ENCODE peak calls at places on chromosomes 2 and 18, in four cellular contexts. One of them, this sample, is unnamed.

GRCh38 chr2:27049422-27050280 is 1.8 kb upstream of the AGBL5 start:
- DNase-seq in GM12878: no peak
- DNase-seq in HepG2: no peak
- DNase-seq in K562: no peak
- DNase-seq in this sample: no peak

GRCh38 chr2:102236132-102236531 is 49.3 kb downstream of the IL1RL2 start:
- DNase-seq in GM12878: no peak
- DNase-seq in K562: no peak
- DNase-seq in HepG2: no peak
- DNase-seq in this sample: no peak

GRCh38 chr2:161085041-161085598 is 75.1 kb upstream of the TANK start:
- DNase-seq in K562: peak
- DNase-seq in GM12878: no peak
- DNase-seq in HepG2: no peak
- DNase-seq in this sample: no peak

GRCh38 chr2:97657986-97658690 is 5.7 kb downstream of the ACTR1B start:
- DNase-seq in K562: no peak
- DNase-seq in GM12878: no peak
- DNase-seq in HepG2: no peak
- DNase-seq in this sample: no peak

GRCh38 chr2:147468349-147468748 is 376.5 kb upstream of the ACVR2A start:
- DNase-seq in K562: no peak
- DNase-seq in HepG2: no peak
- DNase-seq in GM12878: no peak
- DNase-seq in this sample: no peak

GRCh38 chr2:15777795-15778371 is 162.5 kb upstream of the MYCN start:
- DNase-seq in GM12878: no peak
- DNase-seq in K562: no peak
- DNase-seq in HepG2: no peak
- DNase-seq in this sample: no peak

GRCh38 chr2:141782574-141782973 is 348.2 kb downstream of the LRP1B start:
- DNase-seq in GM12878: no peak
- DNase-seq in K562: no peak
- DNase-seq in HepG2: no peak
- DNase-seq in this sample: no peak

GRCh38 chr2:14137643-14138042 is 494.9 kb upstream of the LRATD1 start:
- DNase-seq in K562: no peak
- DNase-seq in GM12878: no peak
- DNase-seq in HepG2: no peak
- DNase-seq in this sample: peak

GRCh38 chr2:157055660-157056199 is 201.8 kb upstream of the GALNT5 start:
- DNase-seq in HepG2: peak
- DNase-seq in K562: peak
- DNase-seq in GM12878: no peak
- DNase-seq in this sample: no peak

GRCh38 chr2:172919732-172920131 is 155.9 kb upstream of the MAP3K20 start:
- DNase-seq in K562: no peak
- DNase-seq in GM12878: no peak
- DNase-seq in HepG2: no peak
- DNase-seq in this sample: no peak

GRCh38 chr2:234705108-234705507 is 208.2 kb upstream of the ARL4C start:
- DNase-seq in GM12878: no peak
- DNase-seq in HepG2: no peak
- DNase-seq in K562: no peak
- DNase-seq in this sample: no peak

DNA sequence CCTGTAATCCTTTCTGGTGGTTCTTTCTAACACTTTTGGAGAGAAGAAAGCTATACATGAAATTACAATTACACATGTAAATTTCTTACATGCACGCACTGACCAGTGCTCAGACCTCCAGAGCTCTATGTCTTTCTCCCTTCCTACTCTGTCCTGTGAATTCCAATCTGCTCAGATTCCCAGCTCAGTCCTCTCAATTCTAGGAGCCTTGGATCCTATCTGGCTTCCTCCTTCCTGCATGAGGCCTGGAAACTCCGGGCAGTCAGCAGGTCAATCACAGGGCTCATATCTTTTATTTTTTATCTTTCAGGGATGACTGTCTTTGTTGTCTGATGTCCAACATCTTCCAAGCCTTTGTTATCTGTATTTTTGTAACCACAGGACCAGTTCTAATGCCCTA is 56.0 kb downstream of the NEURL3 start:
- DNase-seq in K562: no peak
- DNase-seq in GM12878: no peak
- DNase-seq in HepG2: no peak
- DNase-seq in this sample: no peak
- TF ChIP-seq ATF2 in K562: no peak
- TF ChIP-seq ATF2 in GM12878: no peak
- TF ChIP-seq ATF2 in HepG2: no peak
- TF ChIP-seq ATF2 in this sample: no peak

DNA sequence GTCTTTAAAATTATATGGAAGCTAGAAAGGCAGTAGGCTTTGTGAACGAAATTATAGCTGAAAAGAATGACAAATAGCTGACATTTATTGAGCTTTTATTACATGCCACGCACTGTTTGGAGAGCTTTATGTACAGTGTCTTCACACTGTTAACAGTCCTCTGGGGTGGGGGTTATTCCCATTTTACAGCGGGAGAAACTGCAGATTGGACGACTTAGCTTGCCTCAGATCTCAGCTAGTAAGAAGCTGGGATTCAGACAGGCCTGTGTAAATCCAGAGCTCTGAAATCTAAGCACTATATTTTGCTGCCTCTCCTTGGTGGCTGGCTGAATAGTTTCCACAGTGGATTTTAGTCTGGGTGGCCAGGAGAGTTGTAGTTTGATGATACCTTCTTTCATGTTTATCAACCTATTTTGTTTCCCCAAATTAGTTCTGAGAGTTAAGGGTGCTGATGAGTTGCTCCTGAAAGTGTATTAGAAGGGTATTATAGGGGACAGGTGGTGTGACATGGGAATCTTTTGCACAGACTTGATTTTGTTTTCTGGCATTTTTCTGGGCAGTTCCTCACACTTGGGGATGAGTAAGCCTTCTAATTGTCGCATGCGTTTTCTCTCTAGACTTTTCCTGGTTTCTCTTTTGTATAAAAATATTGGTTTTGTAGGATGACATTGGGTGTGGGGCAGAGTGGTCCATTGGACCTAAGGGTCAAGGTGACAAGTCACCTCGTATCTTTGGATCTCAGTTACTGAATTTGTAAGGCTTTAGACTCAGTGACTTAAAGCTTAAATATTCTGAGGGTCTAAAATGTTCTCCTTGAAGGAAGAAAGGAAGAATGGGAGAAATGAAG is 1.5 kb downstream of the ACSL3 start:
- DNase-seq in K562: peak
- DNase-seq in HepG2: no peak
- DNase-seq in GM12878: no peak
- DNase-seq in this sample: no peak
- TF ChIP-seq ATF2 in K562: no peak
- TF ChIP-seq ATF2 in HepG2: no peak
- TF ChIP-seq ATF2 in GM12878: no peak
- TF ChIP-seq ATF2 in this sample: no peak

GRCh38 chr2:119062652-119063051 is 95.9 kb downstream of the C1QL2 start:
- DNase-seq in GM12878: no peak
- DNase-seq in K562: no peak
- DNase-seq in HepG2: no peak
- DNase-seq in this sample: no peak
- TF ChIP-seq ATF2 in GM12878: no peak
- TF ChIP-seq ATF2 in K562: no peak
- TF ChIP-seq ATF2 in HepG2: no peak
- TF ChIP-seq ATF2 in this sample: no peak

GRCh38 chr2:46540496-46541342 is 61.4 kb downstream of the TMEM247 start:
- DNase-seq in GM12878: no peak
- DNase-seq in K562: no peak
- DNase-seq in HepG2: peak
- DNase-seq in this sample: no peak
- TF ChIP-seq ATF2 in GM12878: no peak
- TF ChIP-seq ATF2 in K562: no peak
- TF ChIP-seq ATF2 in HepG2: no peak
- TF ChIP-seq ATF2 in this sample: no peak

GRCh38 chr18:12015697-12016062 is 34.4 kb downstream of the IMPA2 start:
- DNase-seq in GM12878: no peak
- DNase-seq in HepG2: no peak
- DNase-seq in K562: no peak
- DNase-seq in this sample: no peak
- TF ChIP-seq ATF2 in GM12878: no peak
- TF ChIP-seq ATF2 in HepG2: no peak
- TF ChIP-seq ATF2 in K562: no peak
- TF ChIP-seq ATF2 in this sample: no peak

GRCh38 chr18:44625367-44625766 is 55.3 kb upstream of the SETBP1 start:
- DNase-seq in GM12878: no peak
- DNase-seq in K562: no peak
- DNase-seq in HepG2: no peak
- DNase-seq in this sample: no peak
- TF ChIP-seq ATF2 in GM12878: no peak
- TF ChIP-seq ATF2 in K562: no peak
- TF ChIP-seq ATF2 in HepG2: no peak
- TF ChIP-seq ATF2 in this sample: no peak

DNA sequence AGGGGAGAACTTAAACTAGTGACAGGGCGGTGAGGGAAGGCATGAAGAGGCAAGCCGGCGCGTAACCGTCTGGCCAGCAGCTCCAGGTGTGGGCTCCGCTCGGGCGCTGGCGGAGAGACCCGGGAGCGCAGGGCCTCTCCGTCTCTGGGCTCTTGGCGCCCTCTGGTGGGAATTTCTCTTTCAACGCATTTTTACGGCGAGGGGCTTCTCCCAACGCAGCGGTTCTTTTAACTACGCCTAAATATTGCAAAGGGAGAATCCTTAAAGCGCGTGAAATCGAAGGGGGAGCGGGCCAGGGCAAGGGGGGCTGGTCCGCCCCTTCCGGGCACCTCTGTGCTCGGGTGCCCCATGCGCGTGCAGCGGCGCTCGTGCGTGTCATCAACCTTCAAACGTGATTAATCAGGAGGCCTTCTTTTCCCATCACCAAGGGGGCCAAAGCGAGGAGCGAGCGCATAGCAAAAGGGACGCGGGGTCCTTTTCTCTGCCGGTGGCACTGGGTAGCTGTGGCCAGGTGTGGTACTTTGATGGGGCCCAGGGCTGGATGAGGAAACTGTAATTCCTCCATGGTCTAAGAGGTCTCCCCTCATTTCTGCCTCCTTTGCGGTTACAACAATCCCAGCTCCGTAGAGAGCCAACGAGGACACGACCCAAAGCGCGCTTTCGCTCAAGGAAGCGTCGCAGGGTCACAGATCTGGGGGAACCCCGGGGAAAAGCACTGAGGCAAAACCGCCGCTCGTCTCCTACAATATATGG is 765 bp upstream of the GAD1 start:
- DNase-seq in K562: peak
- DNase-seq in HepG2: peak
- DNase-seq in GM12878: no peak
- DNase-seq in this sample: peak
- TF ChIP-seq ATF2 in K562: no peak
- TF ChIP-seq ATF2 in HepG2: no peak
- TF ChIP-seq ATF2 in GM12878: no peak
- TF ChIP-seq ATF2 in this sample: no peak

DNA sequence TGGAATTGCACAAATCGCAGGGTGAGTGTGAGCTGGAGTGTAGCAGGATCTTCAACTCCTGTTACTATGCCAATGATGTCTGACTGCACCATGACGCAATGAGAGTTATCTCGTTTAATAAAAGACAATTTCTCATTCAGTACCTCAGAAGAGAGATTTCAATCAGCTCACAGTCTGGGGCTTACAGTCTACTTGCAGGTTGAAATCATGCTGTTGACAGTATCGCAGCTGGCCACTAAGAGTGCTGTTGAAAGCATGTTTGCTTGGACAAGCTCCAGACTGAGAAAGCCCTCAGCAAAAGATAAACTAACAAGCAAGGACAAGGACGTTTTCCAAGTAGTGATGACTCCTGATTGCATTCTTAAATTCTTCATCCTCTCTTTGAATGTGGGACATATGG is 145.2 kb upstream of the SYT4 start:
- DNase-seq in HepG2: no peak
- DNase-seq in GM12878: no peak
- DNase-seq in K562: no peak
- DNase-seq in this sample: peak
- TF ChIP-seq ATF2 in HepG2: no peak
- TF ChIP-seq ATF2 in GM12878: no peak
- TF ChIP-seq ATF2 in K562: no peak
- TF ChIP-seq ATF2 in this sample: no peak

GRCh38 chr2:164661349-164661748 is 40.1 kb upstream of the GRB14 start:
- DNase-seq in K562: no peak
- DNase-seq in HepG2: no peak
- DNase-seq in GM12878: no peak
- DNase-seq in this sample: no peak

GRCh38 chr2:164655750-164656149 is 34.5 kb upstream of the GRB14 start:
- DNase-seq in HepG2: no peak
- DNase-seq in K562: no peak
- DNase-seq in GM12878: no peak
- DNase-seq in this sample: no peak

GRCh38 chr2:164662066-164662465 is 40.8 kb upstream of the GRB14 start:
- DNase-seq in HepG2: no peak
- DNase-seq in GM12878: no peak
- DNase-seq in K562: no peak
- DNase-seq in this sample: no peak

GRCh38 chr2:164655336-164655735 is 34.1 kb upstream of the GRB14 start:
- DNase-seq in HepG2: no peak
- DNase-seq in GM12878: no peak
- DNase-seq in K562: no peak
- DNase-seq in this sample: no peak

DNA sequence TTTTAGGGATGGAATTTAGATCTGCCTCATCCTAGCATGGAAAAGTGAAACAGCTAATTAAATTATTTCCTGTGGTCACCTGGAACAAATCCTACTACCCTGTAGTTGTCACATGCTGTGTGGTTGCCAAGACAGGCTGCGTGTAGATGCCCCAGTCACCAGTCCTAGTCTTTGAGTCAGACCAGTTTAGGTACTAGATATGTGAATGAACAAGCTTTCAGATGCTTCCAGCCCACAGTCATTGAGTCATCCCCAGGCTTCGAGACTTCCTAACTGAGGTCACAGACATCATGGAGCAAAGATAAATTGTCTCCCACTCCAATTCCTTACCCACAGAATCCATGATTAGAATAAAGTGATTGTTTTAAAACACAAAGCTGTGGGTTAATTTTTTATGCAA is 35.8 kb upstream of the GRB14 start:
- DNase-seq in GM12878: no peak
- DNase-seq in HepG2: no peak
- DNase-seq in K562: no peak
- DNase-seq in this sample: no peak
- TF ChIP-seq ATF2 in GM12878: no peak
- TF ChIP-seq ATF2 in HepG2: no peak
- TF ChIP-seq ATF2 in K562: no peak
- TF ChIP-seq ATF2 in this sample: no peak

DNA sequence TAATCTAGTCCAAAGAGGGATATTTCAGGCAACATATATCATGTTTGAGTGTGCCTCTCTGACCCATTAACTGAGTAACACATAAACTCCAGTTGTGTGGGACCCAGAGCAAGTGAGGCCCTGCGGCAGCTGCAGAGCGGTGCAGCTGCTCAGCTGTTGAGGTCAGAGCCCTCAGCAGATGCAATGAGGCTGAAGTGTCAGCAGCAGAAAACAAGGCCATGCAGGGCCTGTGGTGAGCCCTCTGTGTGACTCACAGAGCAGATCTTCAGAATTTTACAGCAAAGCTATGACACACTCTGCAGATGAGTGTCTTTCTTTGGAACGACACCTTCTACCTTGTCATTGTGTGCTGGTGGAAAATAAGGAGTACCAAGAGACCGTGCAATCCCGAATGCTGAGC is 168.5 kb downstream of the CBLN2 start:
- DNase-seq in K562: no peak
- DNase-seq in HepG2: no peak
- DNase-seq in GM12878: no peak
- DNase-seq in this sample: no peak
- TF ChIP-seq ATF2 in K562: no peak
- TF ChIP-seq ATF2 in HepG2: no peak
- TF ChIP-seq ATF2 in GM12878: no peak
- TF ChIP-seq ATF2 in this sample: no peak